ENCODE peak calls at places on chromosomes 6 and 20, in nine cellular contexts. One of them, this sample, is unnamed.

GRCh38 chr20:38651562-38651961 is 50.0 kb downstream of the ARHGAP40 start:
- DNase-seq in suprapubic skin: no peak
- DNase-seq in hypothalamus: no peak
- DNase-seq in NCI-H748 treated with DMSO at 0.1 percent for 48 hours: no peak
- DNase-seq in sciatic nerve: no peak
- DNase-seq in amygdala: no peak
- DNase-seq in NCI-H1694: no peak
- DNase-seq in germinal center: no peak
- DNase-seq in activated naive CD8-positive, alpha-beta T cell treated with anti-CD3 and anti-CD28 coated beads, Interleukin-2, amount 50 U/mL, for 16 hours: no peak
- DNase-seq in this sample: no peak

GRCh38 chr20:37226889-37227288 is 34.7 kb downstream of the GHRH start:
- DNase-seq in suprapubic skin: peak; percentile 57
- DNase-seq in hypothalamus: no peak
- DNase-seq in NCI-H748 treated with DMSO at 0.1 percent for 48 hours: no peak
- DNase-seq in sciatic nerve: peak; percentile 77
- DNase-seq in amygdala: no peak
- DNase-seq in NCI-H1694: no peak
- DNase-seq in germinal center: no peak
- DNase-seq in activated naive CD8-positive, alpha-beta T cell treated with anti-CD3 and anti-CD28 coated beads, Interleukin-2, amount 50 U/mL, for 16 hours: no peak
- DNase-seq in this sample: no peak

GRCh38 chr20:34636648-34637047 is 40.2 kb downstream of the PIGU start:
- DNase-seq in suprapubic skin: no peak
- DNase-seq in hypothalamus: no peak
- DNase-seq in NCI-H748 treated with DMSO at 0.1 percent for 48 hours: no peak
- DNase-seq in sciatic nerve: no peak
- DNase-seq in amygdala: no peak
- DNase-seq in NCI-H1694: no peak
- DNase-seq in germinal center: no peak
- DNase-seq in activated naive CD8-positive, alpha-beta T cell treated with anti-CD3 and anti-CD28 coated beads, Interleukin-2, amount 50 U/mL, for 16 hours: no peak
- DNase-seq in this sample: no peak

GRCh38 chr6:27479319-27480182 is 6.6 kb upstream of the ZNF184 start:
- DNase-seq in suprapubic skin: peak; percentile 85
- DNase-seq in hypothalamus: peak; percentile 48
- DNase-seq in NCI-H748 treated with DMSO at 0.1 percent for 48 hours: peak; percentile 93
- DNase-seq in sciatic nerve: peak; percentile 89
- DNase-seq in amygdala: peak; percentile 52
- DNase-seq in NCI-H1694: peak; percentile 77
- DNase-seq in germinal center: peak; percentile 64
- DNase-seq in activated naive CD8-positive, alpha-beta T cell treated with anti-CD3 and anti-CD28 coated beads, Interleukin-2, amount 50 U/mL, for 16 hours: peak; percentile 70
- DNase-seq in this sample: peak; percentile 74

GRCh38 chr6:23650676-23651075 is 475.3 kb upstream of the NRSN1 start:
- DNase-seq in suprapubic skin: no peak
- DNase-seq in hypothalamus: no peak
- DNase-seq in NCI-H748 treated with DMSO at 0.1 percent for 48 hours: no peak
- DNase-seq in sciatic nerve: peak; percentile 62
- DNase-seq in amygdala: peak; percentile 16
- DNase-seq in NCI-H1694: no peak
- DNase-seq in germinal center: no peak
- DNase-seq in activated naive CD8-positive, alpha-beta T cell treated with anti-CD3 and anti-CD28 coated beads, Interleukin-2, amount 50 U/mL, for 16 hours: no peak
- DNase-seq in this sample: no peak

GRCh38 chr6:16486661-16487060 is 248.3 kb downstream of the GMPR start:
- DNase-seq in suprapubic skin: no peak
- DNase-seq in hypothalamus: no peak
- DNase-seq in NCI-H748 treated with DMSO at 0.1 percent for 48 hours: no peak
- DNase-seq in sciatic nerve: peak; percentile 64
- DNase-seq in amygdala: no peak
- DNase-seq in NCI-H1694: no peak
- DNase-seq in germinal center: no peak
- DNase-seq in activated naive CD8-positive, alpha-beta T cell treated with anti-CD3 and anti-CD28 coated beads, Interleukin-2, amount 50 U/mL, for 16 hours: peak; percentile 14
- DNase-seq in this sample: peak; percentile 53

GRCh38 chr6:30091577-30092381 is 16.2 kb upstream of the RNF39 start:
- DNase-seq in suprapubic skin: peak; percentile 72
- DNase-seq in hypothalamus: no peak
- DNase-seq in NCI-H748 treated with DMSO at 0.1 percent for 48 hours: no peak
- DNase-seq in sciatic nerve: no peak
- DNase-seq in amygdala: no peak
- DNase-seq in NCI-H1694: no peak
- DNase-seq in germinal center: no peak
- DNase-seq in activated naive CD8-positive, alpha-beta T cell treated with anti-CD3 and anti-CD28 coated beads, Interleukin-2, amount 50 U/mL, for 16 hours: no peak
- DNase-seq in this sample: no peak

GRCh38 chr6:14661188-14661587 is 543.6 kb downstream of the CD83 start:
- DNase-seq in suprapubic skin: no peak
- DNase-seq in hypothalamus: no peak
- DNase-seq in NCI-H748 treated with DMSO at 0.1 percent for 48 hours: no peak
- DNase-seq in sciatic nerve: no peak
- DNase-seq in amygdala: no peak
- DNase-seq in NCI-H1694: no peak
- DNase-seq in germinal center: peak; percentile 66
- DNase-seq in activated naive CD8-positive, alpha-beta T cell treated with anti-CD3 and anti-CD28 coated beads, Interleukin-2, amount 50 U/mL, for 16 hours: peak; percentile 4
- DNase-seq in this sample: peak; percentile 5

GRCh38 chr20:6502999-6503398 is 264.5 kb upstream of the BMP2 start:
- DNase-seq in suprapubic skin: no peak
- DNase-seq in hypothalamus: no peak
- DNase-seq in NCI-H748 treated with DMSO at 0.1 percent for 48 hours: no peak
- DNase-seq in sciatic nerve: no peak
- DNase-seq in amygdala: no peak
- DNase-seq in NCI-H1694: no peak
- DNase-seq in germinal center: no peak
- DNase-seq in activated naive CD8-positive, alpha-beta T cell treated with anti-CD3 and anti-CD28 coated beads, Interleukin-2, amount 50 U/mL, for 16 hours: no peak
- DNase-seq in this sample: no peak

GRCh38 chr6:165646484-165646883 is 16.6 kb downstream of the PDE10A start:
- DNase-seq in suprapubic skin: no peak
- DNase-seq in hypothalamus: no peak
- DNase-seq in NCI-H748 treated with DMSO at 0.1 percent for 48 hours: no peak
- DNase-seq in sciatic nerve: no peak
- DNase-seq in amygdala: no peak
- DNase-seq in NCI-H1694: no peak
- DNase-seq in germinal center: no peak
- DNase-seq in activated naive CD8-positive, alpha-beta T cell treated with anti-CD3 and anti-CD28 coated beads, Interleukin-2, amount 50 U/mL, for 16 hours: no peak
- DNase-seq in this sample: no peak